ENCODE peak calls at places on chromosomes 11 and 22, in six cellular contexts. One of them, this sample, is unnamed.

GRCh38 chr11:115333106-115333505 is 171.1 kb downstream of the CADM1 start:
- DNase-seq in mucosa of descending colon: no peak
- DNase-seq in neural crest cell: no peak
- DNase-seq in left ventricle myocardium inferior: no peak
- DNase-seq in lower leg skin: no peak
- DNase-seq in AG04449: peak
- DNase-seq in this sample: no peak

GRCh38 chr11:119798656-119799055 is 69.7 kb upstream of the NECTIN1 start:
- DNase-seq in lower leg skin: no peak
- DNase-seq in left ventricle myocardium inferior: no peak
- DNase-seq in AG04449: no peak
- DNase-seq in neural crest cell: no peak
- DNase-seq in mucosa of descending colon: no peak
- DNase-seq in this sample: no peak

GRCh38 chr11:3802016-3802790 is 4.8 kb upstream of the NUP98 start:
- DNase-seq in AG04449: peak
- DNase-seq in neural crest cell: no peak
- DNase-seq in lower leg skin: peak
- DNase-seq in left ventricle myocardium inferior: no peak
- DNase-seq in mucosa of descending colon: no peak
- DNase-seq in this sample: no peak

GRCh38 chr11:114233755-114234154 is 62.4 kb upstream of the NNMT start:
- DNase-seq in lower leg skin: no peak
- DNase-seq in AG04449: no peak
- DNase-seq in neural crest cell: no peak
- DNase-seq in left ventricle myocardium inferior: no peak
- DNase-seq in mucosa of descending colon: no peak
- DNase-seq in this sample: no peak

GRCh38 chr11:71459076-71459766 is 6.2 kb downstream of the NADSYN1 start:
- DNase-seq in lower leg skin: no peak
- DNase-seq in left ventricle myocardium inferior: no peak
- DNase-seq in neural crest cell: no peak
- DNase-seq in AG04449: no peak
- DNase-seq in mucosa of descending colon: no peak
- DNase-seq in this sample: no peak

GRCh38 chr11:72430743-72431570 is 3.4 kb downstream of the CLPB start:
- DNase-seq in lower leg skin: peak
- DNase-seq in left ventricle myocardium inferior: peak
- DNase-seq in AG04449: no peak
- DNase-seq in mucosa of descending colon: no peak
- DNase-seq in neural crest cell: peak
- DNase-seq in this sample: peak

GRCh38 chr11:85809881-85810280 is 1.1 kb downstream of the SYTL2 start:
- DNase-seq in lower leg skin: no peak
- DNase-seq in mucosa of descending colon: peak
- DNase-seq in left ventricle myocardium inferior: no peak
- DNase-seq in neural crest cell: peak
- DNase-seq in AG04449: no peak
- DNase-seq in this sample: peak

GRCh38 chr11:131662310-131662709 is 291.9 kb downstream of the NTM start:
- DNase-seq in AG04449: no peak
- DNase-seq in neural crest cell: no peak
- DNase-seq in left ventricle myocardium inferior: no peak
- DNase-seq in mucosa of descending colon: no peak
- DNase-seq in lower leg skin: no peak
- DNase-seq in this sample: no peak

GRCh38 chr11:33835143-33835878 is 56.6 kb downstream of the LMO2 start:
- DNase-seq in lower leg skin: no peak
- DNase-seq in left ventricle myocardium inferior: no peak
- DNase-seq in mucosa of descending colon: no peak
- DNase-seq in AG04449: peak
- DNase-seq in neural crest cell: no peak
- DNase-seq in this sample: no peak

GRCh38 chr22:42270512-42271190 is at the start of gene TCF20:
- DNase-seq in left ventricle myocardium inferior: peak
- DNase-seq in mucosa of descending colon: peak
- DNase-seq in neural crest cell: peak
- DNase-seq in lower leg skin: peak
- DNase-seq in AG04449: no peak
- DNase-seq in this sample: peak

GRCh38 chr22:19663821-19664325 is 50.4 kb upstream of the SEPTIN5 start:
- DNase-seq in mucosa of descending colon: no peak
- DNase-seq in AG04449: peak
- DNase-seq in lower leg skin: peak
- DNase-seq in left ventricle myocardium inferior: peak
- DNase-seq in neural crest cell: no peak
- DNase-seq in this sample: no peak

GRCh38 chr22:44289429-44290171 is 23.2 kb downstream of the SHISAL1 start:
- DNase-seq in lower leg skin: no peak
- DNase-seq in neural crest cell: peak
- DNase-seq in mucosa of descending colon: no peak
- DNase-seq in AG04449: no peak
- DNase-seq in left ventricle myocardium inferior: no peak
- DNase-seq in this sample: no peak

GRCh38 chr11:85886089-85887056 is 31.2 kb downstream of the CCDC83 start:
- DNase-seq in neural crest cell: no peak
- DNase-seq in lower leg skin: no peak
- DNase-seq in left ventricle myocardium inferior: no peak
- DNase-seq in mucosa of descending colon: no peak
- DNase-seq in AG04449: peak
- DNase-seq in this sample: no peak

GRCh38 chr11:32385998-32386397 is 49.3 kb downstream of the WT1 start:
- DNase-seq in mucosa of descending colon: no peak
- DNase-seq in lower leg skin: peak
- DNase-seq in left ventricle myocardium inferior: no peak
- DNase-seq in neural crest cell: no peak
- DNase-seq in AG04449: no peak
- DNase-seq in this sample: peak

GRCh38 chr22:39369186-39369585 is 19.4 kb downstream of the SYNGR1 start:
- DNase-seq in AG04449: no peak
- DNase-seq in lower leg skin: no peak
- DNase-seq in mucosa of descending colon: no peak
- DNase-seq in left ventricle myocardium inferior: no peak
- DNase-seq in neural crest cell: no peak
- DNase-seq in this sample: no peak

GRCh38 chr22:39375646-39376045 is 23.9 kb upstream of the TAB1 start:
- DNase-seq in left ventricle myocardium inferior: no peak
- DNase-seq in lower leg skin: no peak
- DNase-seq in AG04449: no peak
- DNase-seq in mucosa of descending colon: no peak
- DNase-seq in neural crest cell: no peak
- DNase-seq in this sample: no peak

GRCh38 chr22:39374801-39375200 is 24.8 kb upstream of the TAB1 start:
- DNase-seq in AG04449: no peak
- DNase-seq in left ventricle myocardium inferior: no peak
- DNase-seq in neural crest cell: no peak
- DNase-seq in mucosa of descending colon: no peak
- DNase-seq in lower leg skin: no peak
- DNase-seq in this sample: no peak

GRCh38 chr22:39368402-39368801 is 18.6 kb downstream of the SYNGR1 start:
- DNase-seq in neural crest cell: no peak
- DNase-seq in AG04449: no peak
- DNase-seq in lower leg skin: no peak
- DNase-seq in left ventricle myocardium inferior: no peak
- DNase-seq in mucosa of descending colon: no peak
- DNase-seq in this sample: no peak

DNA sequence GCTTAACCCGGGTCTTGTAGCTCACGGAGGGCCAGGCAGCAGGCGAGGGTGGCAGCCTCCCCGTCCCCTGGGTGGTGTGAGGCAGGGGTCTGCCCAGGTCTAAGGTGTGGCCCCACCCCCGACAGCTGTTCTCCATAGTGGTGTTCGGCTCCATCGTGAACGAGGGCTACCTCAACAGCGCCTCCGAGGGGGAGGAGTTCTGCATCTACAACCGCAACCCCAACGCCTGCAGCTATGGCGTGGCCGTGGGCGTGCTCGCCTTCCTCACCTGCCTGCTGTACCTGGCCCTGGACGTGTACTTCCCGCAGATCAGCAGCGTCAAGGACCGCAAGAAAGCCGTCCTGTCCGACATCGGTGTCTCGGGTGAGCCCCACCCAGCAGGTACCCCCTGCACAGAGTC is 24.4 kb downstream of the SYNGR1 start:
- DNase-seq in left ventricle myocardium inferior: no peak
- DNase-seq in lower leg skin: no peak
- DNase-seq in mucosa of descending colon: no peak
- DNase-seq in neural crest cell: no peak
- DNase-seq in AG04449: no peak
- DNase-seq in this sample: no peak
- TF ChIP-seq CTCF in left ventricle myocardium inferior: no peak
- TF ChIP-seq CTCF in lower leg skin: no peak
- TF ChIP-seq CTCF in mucosa of descending colon: no peak
- TF ChIP-seq CTCF in neural crest cell: no peak
- TF ChIP-seq CTCF in AG04449: no peak
- TF ChIP-seq CTCF in this sample: no peak

GRCh38 chr11:2698386-2699184 is 1.2 kb downstream of the KCNQ1OT1 start:
- DNase-seq in lower leg skin: peak
- DNase-seq in AG04449: no peak
- DNase-seq in left ventricle myocardium inferior: peak
- DNase-seq in neural crest cell: no peak
- DNase-seq in mucosa of descending colon: no peak
- DNase-seq in this sample: no peak
- TF ChIP-seq CTCF in lower leg skin: no peak
- TF ChIP-seq CTCF in AG04449: no peak
- TF ChIP-seq CTCF in left ventricle myocardium inferior: no peak
- TF ChIP-seq CTCF in neural crest cell: no peak
- TF ChIP-seq CTCF in mucosa of descending colon: no peak
- TF ChIP-seq CTCF in this sample: no peak

DNA sequence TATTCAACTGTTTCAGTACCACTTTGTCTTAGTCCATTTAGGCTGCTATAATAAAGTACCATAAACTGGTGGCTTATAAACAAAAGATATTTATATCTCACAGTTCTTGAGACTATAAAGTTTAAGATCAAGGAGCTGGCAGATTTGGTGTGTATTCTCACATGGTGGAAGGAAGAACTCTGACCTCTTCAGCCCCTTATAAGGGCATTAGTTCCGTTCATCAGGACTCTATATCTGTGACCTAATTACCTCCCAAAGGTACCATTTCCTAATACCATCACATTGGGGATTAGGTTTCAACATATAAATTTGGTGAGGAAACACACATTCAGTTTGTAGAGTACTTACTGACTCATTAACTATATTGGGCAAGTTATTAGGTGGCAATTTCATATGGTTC is 10.7 kb upstream of the ARL14EP start:
- DNase-seq in left ventricle myocardium inferior: no peak
- DNase-seq in AG04449: no peak
- DNase-seq in mucosa of descending colon: no peak
- DNase-seq in lower leg skin: no peak
- DNase-seq in neural crest cell: no peak
- DNase-seq in this sample: no peak
- TF ChIP-seq CTCF in left ventricle myocardium inferior: no peak
- TF ChIP-seq CTCF in AG04449: no peak
- TF ChIP-seq CTCF in mucosa of descending colon: no peak
- TF ChIP-seq CTCF in lower leg skin: no peak
- TF ChIP-seq CTCF in neural crest cell: no peak
- TF ChIP-seq CTCF in this sample: no peak

GRCh38 chr11:110447343-110447742 is 17.6 kb downstream of the FDX1 start:
- DNase-seq in lower leg skin: no peak
- DNase-seq in mucosa of descending colon: no peak
- DNase-seq in AG04449: no peak
- DNase-seq in neural crest cell: no peak
- DNase-seq in left ventricle myocardium inferior: no peak
- DNase-seq in this sample: no peak

GRCh38 chr11:110450246-110450645 is 20.5 kb downstream of the FDX1 start:
- DNase-seq in mucosa of descending colon: no peak
- DNase-seq in left ventricle myocardium inferior: no peak
- DNase-seq in neural crest cell: no peak
- DNase-seq in AG04449: no peak
- DNase-seq in lower leg skin: no peak
- DNase-seq in this sample: no peak

GRCh38 chr11:110445428-110445827 is 15.7 kb downstream of the FDX1 start:
- DNase-seq in left ventricle myocardium inferior: no peak
- DNase-seq in mucosa of descending colon: no peak
- DNase-seq in AG04449: no peak
- DNase-seq in lower leg skin: no peak
- DNase-seq in neural crest cell: no peak
- DNase-seq in this sample: no peak

GRCh38 chr11:110446594-110446993 is 16.8 kb downstream of the FDX1 start:
- DNase-seq in left ventricle myocardium inferior: no peak
- DNase-seq in mucosa of descending colon: no peak
- DNase-seq in neural crest cell: no peak
- DNase-seq in AG04449: no peak
- DNase-seq in lower leg skin: no peak
- DNase-seq in this sample: no peak

GRCh38 chr11:110447897-110448522 is 18.3 kb downstream of the FDX1 start:
- DNase-seq in left ventricle myocardium inferior: no peak
- DNase-seq in mucosa of descending colon: no peak
- DNase-seq in lower leg skin: no peak
- DNase-seq in AG04449: no peak
- DNase-seq in neural crest cell: no peak
- DNase-seq in this sample: no peak
- TF ChIP-seq CTCF in left ventricle myocardium inferior: peak
- TF ChIP-seq CTCF in mucosa of descending colon: no peak
- TF ChIP-seq CTCF in lower leg skin: no peak
- TF ChIP-seq CTCF in AG04449: no peak
- TF ChIP-seq CTCF in neural crest cell: peak
- TF ChIP-seq CTCF in this sample: peak

DNA sequence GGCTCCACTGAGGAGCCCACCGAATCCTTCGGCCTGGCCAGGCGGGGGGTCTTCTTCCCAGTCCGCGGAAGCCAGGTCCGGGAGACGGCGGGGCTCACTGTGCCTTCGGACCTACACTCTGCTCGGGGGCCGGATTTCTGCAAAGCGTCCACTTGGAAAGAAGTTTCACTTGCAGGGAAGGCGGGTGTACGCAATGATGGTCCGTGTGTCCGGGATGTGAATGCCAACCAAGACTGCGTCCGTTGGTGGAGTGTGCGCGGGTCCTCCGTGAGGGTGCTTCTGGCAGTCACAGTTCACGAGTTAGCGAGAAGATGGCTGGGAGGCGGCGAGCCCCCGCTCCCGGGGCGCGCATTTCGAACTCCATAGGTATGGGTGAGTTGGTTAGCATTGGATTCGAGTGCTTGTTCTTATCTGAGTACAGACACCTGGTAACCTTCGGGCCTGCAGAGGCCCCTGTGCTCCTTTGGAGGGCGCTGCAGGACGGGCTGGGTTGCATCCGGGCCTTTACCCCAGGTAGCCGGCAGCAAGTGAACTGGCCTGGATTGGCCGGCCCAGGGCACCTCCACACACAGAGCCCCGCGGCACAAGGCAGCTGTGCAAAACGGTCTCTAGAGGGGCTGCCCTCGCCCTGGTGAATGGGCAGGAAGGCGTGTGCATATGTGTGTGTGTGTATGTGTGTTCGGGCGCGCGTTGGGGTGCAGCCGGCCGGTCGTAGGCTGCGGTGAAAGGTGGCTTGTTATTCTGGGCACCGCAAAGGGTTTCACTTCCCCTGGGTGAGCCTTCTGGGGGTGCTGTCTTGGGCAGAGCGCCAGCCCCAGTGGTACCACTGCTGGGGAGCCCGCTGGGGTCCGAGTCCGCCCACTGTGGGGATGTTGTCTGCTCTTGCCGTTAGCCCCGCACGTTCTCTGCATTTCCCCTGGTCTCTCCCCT is 13.3 kb upstream of the CYP2R1 start:
- DNase-seq in lower leg skin: peak
- DNase-seq in mucosa of descending colon: peak
- DNase-seq in AG04449: no peak
- DNase-seq in neural crest cell: no peak
- DNase-seq in left ventricle myocardium inferior: peak
- DNase-seq in this sample: peak
- TF ChIP-seq CTCF in lower leg skin: no peak
- TF ChIP-seq CTCF in mucosa of descending colon: peak
- TF ChIP-seq CTCF in AG04449: peak
- TF ChIP-seq CTCF in neural crest cell: peak
- TF ChIP-seq CTCF in left ventricle myocardium inferior: peak
- TF ChIP-seq CTCF in this sample: peak

GRCh38 chr11:66035653-66036333 is 9.5 kb upstream of the CATSPER1 start:
- DNase-seq in neural crest cell: no peak
- DNase-seq in mucosa of descending colon: no peak
- DNase-seq in lower leg skin: no peak
- DNase-seq in AG04449: no peak
- DNase-seq in left ventricle myocardium inferior: no peak
- DNase-seq in this sample: no peak
- TF ChIP-seq CTCF in neural crest cell: no peak
- TF ChIP-seq CTCF in mucosa of descending colon: no peak
- TF ChIP-seq CTCF in lower leg skin: no peak
- TF ChIP-seq CTCF in AG04449: no peak
- TF ChIP-seq CTCF in left ventricle myocardium inferior: no peak
- TF ChIP-seq CTCF in this sample: no peak